ENCODE peak calls at places on chromosome 16, in eight cellular contexts. One of them, this sample, is unnamed.

GRCh38 chr16:51243836-51244483 is 92.9 kb upstream of the SALL1 start:
- DNase-seq in endothelial cell of umbilical vein: no peak
- DNase-seq in HCT116: no peak
- DNase-seq in H1: no peak
- DNase-seq in upper lobe of left lung: no peak
- DNase-seq in sigmoid colon: no peak
- DNase-seq in GM12878: no peak
- DNase-seq in stomach: peak
- DNase-seq in this sample: no peak

GRCh38 chr16:88195911-88196465 is 186.8 kb upstream of the ZNF469 start:
- DNase-seq in endothelial cell of umbilical vein: no peak
- DNase-seq in HCT116: no peak
- DNase-seq in H1: no peak
- DNase-seq in upper lobe of left lung: no peak
- DNase-seq in sigmoid colon: peak
- DNase-seq in GM12878: no peak
- DNase-seq in stomach: no peak
- DNase-seq in this sample: no peak

GRCh38 chr16:20911361-20911760 is 10.8 kb downstream of the LYRM1 start:
- DNase-seq in endothelial cell of umbilical vein: peak
- DNase-seq in HCT116: no peak
- DNase-seq in H1: no peak
- DNase-seq in upper lobe of left lung: no peak
- DNase-seq in sigmoid colon: no peak
- DNase-seq in GM12878: no peak
- DNase-seq in stomach: no peak
- DNase-seq in this sample: no peak

GRCh38 chr16:26688105-26688504 is 378.6 kb upstream of the C16orf82 start:
- DNase-seq in endothelial cell of umbilical vein: no peak
- DNase-seq in HCT116: no peak
- DNase-seq in H1: no peak
- DNase-seq in upper lobe of left lung: no peak
- DNase-seq in sigmoid colon: no peak
- DNase-seq in GM12878: no peak
- DNase-seq in stomach: no peak
- DNase-seq in this sample: no peak

GRCh38 chr16:4298761-4299522 is 16.9 kb upstream of the GLIS2 start:
- DNase-seq in endothelial cell of umbilical vein: peak
- DNase-seq in HCT116: peak
- DNase-seq in H1: peak
- DNase-seq in upper lobe of left lung: peak
- DNase-seq in sigmoid colon: peak
- DNase-seq in GM12878: no peak
- DNase-seq in stomach: peak
- DNase-seq in this sample: no peak

GRCh38 chr16:16019488-16019887 is 70.1 kb downstream of the ABCC1 start:
- DNase-seq in endothelial cell of umbilical vein: no peak
- DNase-seq in HCT116: peak
- DNase-seq in H1: no peak
- DNase-seq in upper lobe of left lung: no peak
- DNase-seq in sigmoid colon: no peak
- DNase-seq in GM12878: no peak
- DNase-seq in stomach: no peak
- DNase-seq in this sample: no peak

GRCh38 chr16:1152123-1152638 is 725 bp upstream of the CACNA1H start:
- DNase-seq in endothelial cell of umbilical vein: no peak
- DNase-seq in HCT116: no peak
- DNase-seq in H1: peak
- DNase-seq in upper lobe of left lung: no peak
- DNase-seq in sigmoid colon: peak
- DNase-seq in GM12878: no peak
- DNase-seq in stomach: no peak
- DNase-seq in this sample: no peak

GRCh38 chr16:677306-678190 is 2.1 kb downstream of the RHBDL1 start:
- DNase-seq in endothelial cell of umbilical vein: no peak
- DNase-seq in HCT116: no peak
- DNase-seq in H1: peak
- DNase-seq in upper lobe of left lung: no peak
- DNase-seq in sigmoid colon: no peak
- DNase-seq in GM12878: no peak
- DNase-seq in stomach: no peak
- DNase-seq in this sample: no peak

GRCh38 chr16:61858996-61859395 is 177.2 kb downstream of the CDH8 start:
- DNase-seq in endothelial cell of umbilical vein: no peak
- DNase-seq in HCT116: no peak
- DNase-seq in H1: no peak
- DNase-seq in upper lobe of left lung: no peak
- DNase-seq in sigmoid colon: no peak
- DNase-seq in GM12878: no peak
- DNase-seq in stomach: no peak
- DNase-seq in this sample: no peak

GRCh38 chr16:66222756-66223155 is 143.7 kb upstream of the CDH5 start:
- DNase-seq in endothelial cell of umbilical vein: no peak
- DNase-seq in HCT116: no peak
- DNase-seq in H1: no peak
- DNase-seq in upper lobe of left lung: no peak
- DNase-seq in sigmoid colon: peak
- DNase-seq in GM12878: no peak
- DNase-seq in stomach: no peak
- DNase-seq in this sample: no peak

GRCh38 chr16:10754941-10755340 is 11.3 kb downstream of the NUBP1 start:
- DNase-seq in endothelial cell of umbilical vein: peak
- DNase-seq in HCT116: no peak
- DNase-seq in H1: no peak
- DNase-seq in upper lobe of left lung: no peak
- DNase-seq in sigmoid colon: no peak
- DNase-seq in GM12878: no peak
- DNase-seq in stomach: no peak
- DNase-seq in this sample: no peak

GRCh38 chr16:74448990-74449389 is 27.7 kb upstream of the CLEC18B start:
- DNase-seq in endothelial cell of umbilical vein: peak
- DNase-seq in HCT116: peak
- DNase-seq in H1: no peak
- DNase-seq in upper lobe of left lung: peak
- DNase-seq in sigmoid colon: peak
- DNase-seq in GM12878: no peak
- DNase-seq in stomach: peak
- DNase-seq in this sample: peak

GRCh38 chr16:71762186-71762585 is 37.7 kb upstream of the PHLPP2 start:
- DNase-seq in endothelial cell of umbilical vein: no peak
- DNase-seq in HCT116: no peak
- DNase-seq in H1: no peak
- DNase-seq in upper lobe of left lung: no peak
- DNase-seq in sigmoid colon: no peak
- DNase-seq in GM12878: no peak
- DNase-seq in stomach: no peak
- DNase-seq in this sample: no peak

GRCh38 chr16:55487048-55487803 is 8.2 kb downstream of the MMP2 start:
- DNase-seq in endothelial cell of umbilical vein: no peak
- DNase-seq in HCT116: no peak
- DNase-seq in H1: no peak
- DNase-seq in upper lobe of left lung: no peak
- DNase-seq in sigmoid colon: peak
- DNase-seq in GM12878: no peak
- DNase-seq in stomach: no peak
- DNase-seq in this sample: peak
- TF ChIP-seq POLR2AphosphoS5 in endothelial cell of umbilical vein: no peak
- TF ChIP-seq POLR2AphosphoS5 in HCT116: no peak
- TF ChIP-seq POLR2AphosphoS5 in H1: no peak
- TF ChIP-seq POLR2AphosphoS5 in upper lobe of left lung: peak
- TF ChIP-seq POLR2AphosphoS5 in sigmoid colon: peak
- TF ChIP-seq POLR2AphosphoS5 in GM12878: no peak
- TF ChIP-seq POLR2AphosphoS5 in stomach: no peak
- TF ChIP-seq POLR2AphosphoS5 in this sample: peak

DNA sequence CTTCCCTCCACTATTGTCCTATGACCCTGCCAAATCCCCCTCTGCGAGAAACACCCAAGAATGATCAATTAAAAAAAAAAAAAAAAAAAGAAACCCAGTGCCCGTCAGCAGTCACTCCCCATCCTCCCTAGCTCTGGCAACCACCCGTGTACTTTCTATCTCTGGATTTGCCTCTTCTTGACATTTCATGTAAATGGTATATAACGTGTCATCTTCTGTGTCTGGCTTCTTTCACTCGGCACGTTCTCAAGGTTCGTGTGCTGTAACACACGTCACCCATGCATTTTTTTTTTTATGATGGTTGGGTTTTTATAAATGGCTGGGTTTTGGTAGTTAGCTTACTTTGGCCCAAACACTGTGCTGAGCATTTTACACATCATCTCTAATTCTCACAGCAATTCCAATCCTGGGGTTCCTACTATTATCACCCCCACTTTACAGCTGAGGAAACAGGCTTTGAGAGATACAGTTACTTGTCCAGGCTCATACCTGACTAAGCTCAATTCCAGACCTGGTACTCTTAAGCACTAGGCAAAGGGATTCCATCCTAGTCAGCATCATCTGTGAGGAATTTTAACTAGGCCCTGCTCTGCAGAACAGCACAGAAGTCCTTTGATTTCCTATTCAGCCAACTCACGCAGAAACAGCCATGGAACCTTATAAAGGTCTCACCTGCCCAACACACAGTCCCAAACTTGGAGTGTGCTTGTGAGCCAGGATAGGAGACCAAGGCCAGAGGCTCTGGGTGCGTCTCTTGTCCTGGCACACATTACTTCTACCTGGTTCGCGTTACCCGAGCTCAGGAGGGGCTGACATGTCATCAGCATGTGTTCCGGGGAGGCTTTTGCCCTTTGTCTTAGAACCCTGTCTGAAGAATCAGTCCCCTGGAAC is 11.7 kb downstream of the NDUFAB1 start:
- DNase-seq in endothelial cell of umbilical vein: no peak
- DNase-seq in HCT116: no peak
- DNase-seq in H1: no peak
- DNase-seq in upper lobe of left lung: no peak
- DNase-seq in sigmoid colon: no peak
- DNase-seq in GM12878: no peak
- DNase-seq in stomach: no peak
- DNase-seq in this sample: no peak
- TF ChIP-seq POLR2A in endothelial cell of umbilical vein: no peak
- TF ChIP-seq POLR2A in HCT116: no peak
- TF ChIP-seq POLR2A in H1: no peak
- TF ChIP-seq POLR2A in upper lobe of left lung: no peak
- TF ChIP-seq POLR2A in sigmoid colon: no peak
- TF ChIP-seq POLR2A in GM12878: no peak
- TF ChIP-seq POLR2A in stomach: no peak
- TF ChIP-seq POLR2A in this sample: no peak

GRCh38 chr16:2236362-2237075 is at the start of gene DNASE1L2:
- DNase-seq in endothelial cell of umbilical vein: peak
- DNase-seq in HCT116: no peak
- DNase-seq in H1: peak
- DNase-seq in upper lobe of left lung: no peak
- DNase-seq in sigmoid colon: peak
- DNase-seq in GM12878: no peak
- DNase-seq in stomach: peak
- DNase-seq in this sample: peak
- H3K4me3 ChIP-seq in endothelial cell of umbilical vein: no peak
- H3K4me3 ChIP-seq in HCT116: no peak
- H3K4me3 ChIP-seq in H1: peak
- H3K4me3 ChIP-seq in upper lobe of left lung: no peak
- H3K4me3 ChIP-seq in sigmoid colon: peak
- H3K4me3 ChIP-seq in GM12878: no peak
- H3K4me3 ChIP-seq in stomach: peak
- H3K4me3 ChIP-seq in this sample: peak

GRCh38 chr16:72960101-72960500 is 87.8 kb downstream of the ZFHX3 start:
- DNase-seq in endothelial cell of umbilical vein: no peak
- DNase-seq in HCT116: no peak
- DNase-seq in H1: no peak
- DNase-seq in upper lobe of left lung: no peak
- DNase-seq in sigmoid colon: no peak
- DNase-seq in GM12878: no peak
- DNase-seq in stomach: no peak
- DNase-seq in this sample: no peak

GRCh38 chr16:72959301-72959996 is 88.5 kb downstream of the ZFHX3 start:
- DNase-seq in endothelial cell of umbilical vein: no peak
- DNase-seq in HCT116: no peak
- DNase-seq in H1: no peak
- DNase-seq in upper lobe of left lung: no peak
- DNase-seq in sigmoid colon: peak
- DNase-seq in GM12878: no peak
- DNase-seq in stomach: no peak
- DNase-seq in this sample: no peak

GRCh38 chr16:72961863-72962262 is 86.1 kb downstream of the ZFHX3 start:
- DNase-seq in endothelial cell of umbilical vein: no peak
- DNase-seq in HCT116: no peak
- DNase-seq in H1: no peak
- DNase-seq in upper lobe of left lung: no peak
- DNase-seq in sigmoid colon: no peak
- DNase-seq in GM12878: no peak
- DNase-seq in stomach: no peak
- DNase-seq in this sample: no peak

GRCh38 chr16:72962347-72962746 is 85.6 kb downstream of the ZFHX3 start:
- DNase-seq in endothelial cell of umbilical vein: no peak
- DNase-seq in HCT116: no peak
- DNase-seq in H1: no peak
- DNase-seq in upper lobe of left lung: no peak
- DNase-seq in sigmoid colon: peak
- DNase-seq in GM12878: no peak
- DNase-seq in stomach: no peak
- DNase-seq in this sample: no peak

DNA sequence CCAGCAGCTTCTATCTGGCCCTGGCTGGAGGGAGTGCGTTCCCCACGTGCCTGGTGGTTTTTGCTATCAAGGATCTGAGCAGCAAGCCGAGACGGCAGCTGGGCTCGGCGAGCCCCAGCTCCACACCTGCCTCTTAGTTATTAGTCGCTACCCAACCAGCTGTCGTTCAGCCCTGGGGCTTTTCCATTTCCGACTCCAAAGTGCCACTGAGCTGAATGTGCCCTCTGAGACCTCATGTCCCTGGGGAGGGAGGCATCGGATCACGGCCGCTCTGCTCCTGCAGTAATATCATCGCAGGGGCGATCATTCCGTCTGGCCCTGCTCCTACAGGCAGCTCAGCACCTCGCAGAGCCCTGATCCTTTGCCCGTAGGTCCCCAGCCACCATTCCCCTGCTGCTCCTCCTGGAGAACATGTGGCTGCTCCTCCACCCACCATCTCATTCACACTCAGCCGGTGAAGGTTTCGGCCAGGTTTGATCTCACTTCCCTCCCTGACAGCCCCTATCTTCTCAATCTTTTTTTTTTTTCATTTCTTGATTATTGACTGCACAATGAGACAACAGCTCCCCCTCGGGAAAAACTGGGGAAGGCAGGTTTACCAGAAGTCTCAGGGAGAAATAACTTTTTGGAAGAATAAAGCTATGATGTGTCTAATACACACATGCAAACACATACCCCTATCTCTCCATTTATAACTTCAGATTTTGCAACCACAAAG is 86.7 kb downstream of the ZFHX3 start:
- DNase-seq in endothelial cell of umbilical vein: no peak
- DNase-seq in HCT116: no peak
- DNase-seq in H1: no peak
- DNase-seq in upper lobe of left lung: no peak
- DNase-seq in sigmoid colon: peak
- DNase-seq in GM12878: no peak
- DNase-seq in stomach: no peak
- DNase-seq in this sample: no peak
- TF ChIP-seq POLR2AphosphoS5 in endothelial cell of umbilical vein: no peak
- TF ChIP-seq POLR2AphosphoS5 in HCT116: no peak
- TF ChIP-seq POLR2AphosphoS5 in H1: no peak
- TF ChIP-seq POLR2AphosphoS5 in upper lobe of left lung: no peak
- TF ChIP-seq POLR2AphosphoS5 in sigmoid colon: no peak
- TF ChIP-seq POLR2AphosphoS5 in GM12878: no peak
- TF ChIP-seq POLR2AphosphoS5 in stomach: no peak
- TF ChIP-seq POLR2AphosphoS5 in this sample: no peak

This sample was measured in suprapubic skin.